ENCODE peak calls at places on chromosomes 13 and 19, in nine cellular contexts. Z is iris pigment epithelial cell; I is non-pigmented ciliary epithelial cell; N is activated naive CD4-positive, alpha-beta T cell; O is upper lobe of right lung; V is C1 segment of cervical spinal cord; B is CD8-positive, alpha-beta memory T cell; A is stromal cell of bone marrow; K is activated gamma-delta T cell treated with Interleukin-2 at 50 U/mL for 16 hours. D is an unnamed sample.

GRCh38 chr13:105502193-105502592 is 1033.3 kb downstream of the EFNB2 start:
- DNase-seq in B (no peak), O (no peak), Z (no peak), V (no peak), I (no peak), N (no peak), K (no peak), A (no peak), D (no peak)

GRCh38 chr13:30972888-30973377 is 40.5 kb downstream of the TEX26 start:
- DNase-seq in A (no peak), V (no peak), O (no peak), Z (peak), B (no peak), I (peak), K (no peak), N (no peak), D (no peak)

GRCh38 chr13:44834404-44834803 is 154.9 kb downstream of the NUFIP1 start:
- DNase-seq in K (no peak), Z (no peak), I (no peak), A (no peak), O (no peak), N (no peak), V (no peak), B (no peak), D (no peak)

GRCh38 chr19:49564616-49565045 is 15.7 kb downstream of the NOSIP start:
- DNase-seq in V (no peak), B (no peak), N (no peak), I (no peak), A (no peak), K (no peak), Z (no peak), O (no peak), D (no peak)

GRCh38 chr19:2455481-2456300 is 1.1 kb downstream of the LMNB2 start:
- DNase-seq in V (no peak), K (peak), O (peak), A (no peak), N (no peak), I (no peak), B (peak), Z (no peak), D (no peak)

GRCh38 chr19:13082192-13083007 is 20.3 kb downstream of the LYL1 start:
- DNase-seq in B (no peak), Z (peak), N (no peak), A (peak), V (no peak), K (no peak), O (no peak), I (peak), D (no peak)

GRCh38 chr19:44623080-44623479 is 9.7 kb downstream of the IGSF23 start:
- DNase-seq in V (no peak), I (no peak), B (no peak), O (no peak), Z (peak), K (no peak), A (peak), N (no peak), D (no peak)

GRCh38 chr19:541699-542098 is 2.2 kb upstream of the GZMM start:
- DNase-seq in K (no peak), V (no peak), I (no peak), O (no peak), N (no peak), Z (no peak), A (no peak), B (no peak), D (no peak)

GRCh38 chr13:110339975-110340550 is 33.0 kb downstream of the COL4A2 start:
- DNase-seq in Z (no peak), O (peak), V (no peak), K (no peak), I (no peak), B (no peak), N (no peak), A (no peak), D (no peak)

GRCh38 chr19:789473-790052 is 7.7 kb upstream of the PTBP1 start:
- DNase-seq in O (no peak), B (no peak), K (no peak), I (no peak), Z (peak), N (no peak), A (no peak), V (no peak), D (no peak)

GRCh38 chr19:36528194-36528920 is at the start of gene ZNF260:
- DNase-seq in K (peak), A (peak), V (peak), N (peak), O (peak), B (peak), Z (peak), I (peak), D (peak)

GRCh38 chr19:918481-919156 is 1.5 kb downstream of the KISS1R start:
- DNase-seq in Z (no peak), B (no peak), K (no peak), V (no peak), N (no peak), I (no peak), O (peak), A (no peak), D (no peak)

GRCh38 chr13:26498524-26499208 is 58.8 kb upstream of the WASF3 start:
- DNase-seq in A (peak), K (no peak), Z (peak), B (no peak), V (no peak), N (no peak), I (no peak), O (no peak), D (peak)

GRCh38 chr13:68145852-68146251 is 915.7 kb upstream of the PCDH9 start:
- DNase-seq in O (no peak), K (no peak), Z (no peak), N (no peak), I (no peak), B (no peak), V (no peak), A (no peak), D (no peak)

GRCh38 chr19:40589723-40590429 is 11.3 kb upstream of the LTBP4 start:
- DNase-seq in I (no peak), B (no peak), A (no peak), N (no peak), O (no peak), Z (no peak), K (no peak), V (no peak), D (no peak)

GRCh38 chr19:46367434-46367833 is 20.5 kb downstream of the PPP5C start:
- DNase-seq in I (no peak), Z (no peak), B (no peak), A (no peak), V (no peak), K (no peak), O (peak), N (no peak), D (no peak)

GRCh38 chr19:28289294-28290063 is 923.5 kb downstream of the UQCRFS1 start:
- DNase-seq in O (no peak), V (peak), I (no peak), K (no peak), A (peak), Z (no peak), N (no peak), B (no peak), D (no peak)

GRCh38 chr13:27997904-27998522 is 9.5 kb upstream of the URAD start:
- DNase-seq in O (peak), K (no peak), Z (peak), N (no peak), V (no peak), I (no peak), A (peak), B (no peak), D (no peak)

GRCh38 chr13:30376426-30377311 is 45.6 kb upstream of the UBE2L5 start:
- DNase-seq in O (no peak), N (no peak), B (peak), A (no peak), Z (no peak), V (no peak), I (no peak), K (peak), D (no peak)

GRCh38 chr13:100987993-100988392 is 313.4 kb upstream of the TMTC4 start:
- DNase-seq in I (peak), V (peak), B (no peak), O (no peak), A (peak), N (no peak), K (no peak), Z (peak), D (peak)

GRCh38 chr19:12544401-12544876 is 6.8 kb downstream of the ZNF564 start:
- DNase-seq in A (no peak), I (peak), B (no peak), K (no peak), Z (peak), N (no peak), O (no peak), V (no peak), D (no peak)

GRCh38 chr13:103471896-103472295 is 405.7 kb upstream of the SLC10A2 start:
- DNase-seq in O (no peak), B (no peak), I (no peak), A (no peak), V (no peak), K (no peak), Z (no peak), N (no peak), D (no peak)

GRCh38 chr19:29515706-29516357 is 10.0 kb upstream of the VSTM2B start:
- DNase-seq in I (no peak), K (no peak), N (no peak), V (no peak), B (no peak), Z (no peak), O (peak), A (no peak), D (no peak)

GRCh38 chr19:2335848-2336247 is 7.4 kb downstream of the SPPL2B start:
- DNase-seq in B (no peak), O (no peak), K (no peak), A (no peak), Z (no peak), I (no peak), N (no peak), V (no peak), D (no peak)

GRCh38 chr13:44322928-44323327 is 50.7 kb upstream of the SERP2 start:
- DNase-seq in O (no peak), N (no peak), Z (no peak), A (no peak), K (no peak), V (no peak), I (no peak), B (no peak), D (no peak)

GRCh38 chr19:898663-899062 is 5.4 kb downstream of the RNU6-9 start:
- DNase-seq in O (no peak), K (no peak), B (peak), I (no peak), A (no peak), N (no peak), V (no peak), Z (no peak), D (no peak)

GRCh38 chr19:275958-276646 is 15.1 kb downstream of the PLPP2 start:
- DNase-seq in N (no peak), O (no peak), Z (no peak), V (no peak), I (no peak), A (no peak), B (no peak), K (no peak), D (no peak)

GRCh38 chr13:31485651-31486051 is 253.7 kb upstream of the RXFP2 start:
- DNase-seq in A (peak), Z (peak), B (no peak), K (no peak), N (no peak), O (no peak), I (no peak), V (no peak), D (no peak)

GRCh38 chr13:113915012-113915763 is 51.3 kb upstream of the GAS6 start:
- DNase-seq in I (no peak), V (no peak), K (no peak), A (no peak), Z (no peak), O (no peak), N (no peak), B (no peak), D (no peak)

GRCh38 chr19:57233207-57233606 is 2.4 kb downstream of the AURKC start:
- DNase-seq in O (no peak), B (no peak), Z (no peak), I (no peak), N (no peak), K (no peak), V (no peak), A (no peak), D (no peak)

GRCh38 chr13:111031531-111031961 is 83.6 kb upstream of the ARHGEF7 start:
- DNase-seq in K (no peak), N (no peak), I (no peak), V (no peak), Z (peak), B (no peak), O (no peak), A (peak), D (peak)

GRCh38 chr19:41223431-41224234 is 4.6 kb downstream of the AXL start:
- DNase-seq in I (peak), Z (peak), A (peak), K (no peak), O (no peak), B (no peak), N (no peak), V (no peak), D (peak)